ENCODE peak calls at places on chromosome 1, in five cellular contexts. Q, B, V, R and U are unnamed samples.

GRCh38 chr1:18661404-18662285 is 31.0 kb downstream of the PAX7 start:
- DNase-seq in B (no peak), Q (no peak), V (no peak), R (no peak), U (no peak)

GRCh38 chr1:173248247-173248940 is 41.3 kb upstream of the TNFSF4 start:
- DNase-seq in R (no peak), Q (no peak), V (no peak), B (no peak), U (no peak)

GRCh38 chr1:170685166-170685565 is 21.2 kb downstream of the PRRX1 start:
- DNase-seq in R (no peak), B (no peak), V (no peak), Q (no peak), U (no peak)

GRCh38 chr1:10671090-10671489 is 125.4 kb downstream of the CASZ1 start:
- DNase-seq in B (no peak), V (no peak), R (no peak), Q (no peak), U (no peak)

GRCh38 chr1:31354266-31354665 is 18.6 kb downstream of the FABP3 start:
- DNase-seq in Q (no peak), R (no peak), V (no peak), B (no peak), U (no peak)

GRCh38 chr1:27934818-27935549 is at the start of gene SMPDL3B:
- DNase-seq in B (peak), R (no peak), Q (no peak), V (peak), U (no peak)

GRCh38 chr1:181319903-181320302 is 163.4 kb upstream of the CACNA1E start:
- DNase-seq in Q (no peak), B (no peak), R (no peak), V (no peak), U (no peak)

GRCh38 chr1:32199717-32200072 is 700 bp upstream of the CCDC28B start:
- DNase-seq in V (peak), Q (no peak), B (no peak), R (no peak), U (peak)

GRCh38 chr1:104787866-104788510 is 1038.3 kb downstream of the AMY1C start:
- DNase-seq in V (no peak), B (no peak), Q (no peak), R (no peak), U (no peak)

GRCh38 chr1:65762081-65762862 is 30.4 kb upstream of the PDE4B start:
- DNase-seq in V (no peak), B (peak), Q (no peak), R (no peak), U (no peak)

GRCh38 chr1:26410706-26411623 is at the start of gene LIN28A:
- DNase-seq in B (no peak), Q (no peak), V (no peak), R (no peak), U (no peak)

GRCh38 chr1:15950302-15950701 is 25.6 kb downstream of the ZBTB17 start:
- DNase-seq in Q (no peak), B (no peak), R (peak), V (no peak), U (no peak)

GRCh38 chr1:186623547-186623946 is 56.7 kb downstream of the PTGS2 start:
- DNase-seq in B (no peak), R (no peak), Q (no peak), V (no peak), U (no peak)

GRCh38 chr1:231929311-231929710 is 302.7 kb downstream of the DISC1 start:
- DNase-seq in V (peak), B (no peak), R (no peak), Q (no peak), U (no peak)

GRCh38 chr1:112522621-112523020 is 13.9 kb downstream of the WNT2B start:
- DNase-seq in R (no peak), Q (no peak), B (peak), V (no peak), U (no peak)

GRCh38 chr1:180911640-180912161 is 996 bp upstream of the KIAA1614 start:
- DNase-seq in B (no peak), Q (no peak), V (no peak), R (no peak), U (peak)

GRCh38 chr1:111270781-111271463 is 19.7 kb upstream of the CHIA start:
- DNase-seq in B (no peak), R (peak), Q (no peak), V (no peak), U (no peak)

GRCh38 chr1:202951437-202951836 is 6.7 kb downstream of the ADIPOR1 start:
- DNase-seq in V (no peak), Q (no peak), R (no peak), B (no peak), U (no peak)